ENCODE peak calls at places on chromosomes 5 and 9, in eight cellular contexts. O is omental fat pad, Q is fibroblast of lung, C is cardiac fibroblast, F is SK-N-SH, L is dorsolateral prefrontal cortex, K is IMR-90, S is cardiac muscle cell. J is an unnamed sample.

GRCh38 chr5:62029303-62029702 is 276.7 kb upstream of the KIF2A start:
- DNase-seq in O (no peak), Q (no peak), C (no peak), F (no peak), L (no peak), K (no peak), S (no peak), J (no peak)

GRCh38 chr5:37086466-37087178 is 162.6 kb downstream of the CPLANE1 start:
- DNase-seq in O (no peak), Q (peak; percentile 73), C (peak; percentile 17), F (no peak), L (no peak), K (peak; percentile 76), S (no peak), J (no peak)

GRCh38 chr9:135402048-135402738 is 77.4 kb upstream of the PPP1R26 start:
- DNase-seq in O (no peak), Q (no peak), C (no peak), F (no peak), L (no peak), K (no peak), S (no peak), J (no peak)

GRCh38 chr9:136577941-136578619 is 32.2 kb upstream of the NOTCH1 start:
- DNase-seq in O (no peak), Q (no peak), C (no peak), F (no peak), L (no peak), K (no peak), S (no peak), J (no peak)

GRCh38 chr5:34538026-34538672 is 118.0 kb upstream of the RAI14 start:
- DNase-seq in O (no peak), Q (no peak), C (peak; percentile 22), F (no peak), L (no peak), K (peak; percentile 31), S (no peak), J (no peak)

GRCh38 chr5:167813381-167813780 is 478.1 kb upstream of the WWC1 start:
- DNase-seq in O (no peak), Q (no peak), C (no peak), F (no peak), L (no peak), K (no peak), S (no peak), J (no peak)

GRCh38 chr5:169627551-169627950 is 9.5 kb upstream of the DOCK2 start:
- DNase-seq in O (no peak), Q (no peak), C (no peak), F (no peak), L (no peak), K (no peak), S (no peak), J (no peak)

GRCh38 chr5:163821142-163821541 is 315.7 kb downstream of the MAT2B start:
- DNase-seq in O (no peak), Q (no peak), C (no peak), F (no peak), L (no peak), K (no peak), S (no peak), J (no peak)

GRCh38 chr9:113963017-113963620 is 87.0 kb downstream of the ZNF618 start:
- DNase-seq in O (no peak), Q (peak; percentile 71), C (peak; percentile 71), F (peak; percentile 48), L (peak; percentile 24), K (peak; percentile 49), S (peak; percentile 59), J (peak; percentile 60)

GRCh38 chr9:127034691-127035090 is 87.7 kb downstream of the ANGPTL2 start:
- DNase-seq in O (no peak), Q (no peak), C (no peak), F (no peak), L (no peak), K (no peak), S (no peak), J (no peak)

GRCh38 chr5:56589486-56589870 is 225.9 kb upstream of the MAP3K1 start:
- DNase-seq in O (no peak), Q (no peak), C (no peak), F (no peak), L (no peak), K (no peak), S (no peak), J (no peak)

DNA sequence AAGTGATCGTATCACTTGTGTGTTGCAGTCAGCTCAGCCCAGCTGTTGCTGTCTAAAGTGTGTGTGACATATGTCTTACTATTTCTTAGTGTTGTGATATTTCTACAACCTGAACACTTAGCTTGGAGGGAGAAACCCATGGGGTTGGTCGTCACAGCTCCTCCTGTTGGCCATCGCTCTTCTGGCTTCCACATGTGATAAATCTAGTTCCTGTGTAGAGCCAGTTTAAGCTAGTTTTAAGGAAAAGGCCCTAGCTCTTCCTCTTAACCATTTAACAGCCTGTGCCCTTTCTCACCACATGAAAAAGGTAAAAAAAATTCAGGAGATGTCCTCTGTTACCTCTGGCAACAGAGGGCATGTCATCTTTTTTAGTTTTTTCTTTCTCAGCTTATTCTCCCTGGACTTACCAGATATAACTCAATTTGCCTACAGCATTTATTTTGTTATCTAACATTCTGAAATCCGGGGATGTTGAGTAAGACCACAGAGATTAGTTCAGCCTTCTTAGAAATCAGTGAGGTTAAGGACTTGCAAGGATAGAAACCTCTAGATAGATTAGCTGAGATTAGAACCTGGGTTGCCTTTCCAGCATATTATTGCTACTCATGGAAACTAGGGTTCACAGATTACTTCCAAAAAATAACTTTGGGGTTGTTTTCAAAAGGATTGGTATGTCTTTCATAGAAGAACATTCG is 100.4 kb downstream of the GAPVD1 start:
- DNase-seq in O (no peak), Q (peak; percentile 47), C (peak; percentile 32), F (no peak), L (no peak), K (peak; percentile 17), S (peak; percentile 21), J (no peak)
- TF ChIP-seq CTCF in O (no peak), Q (peak; percentile 43), C (peak; percentile 18), F (peak; percentile 49), L (no peak), K (peak; percentile 27), S (peak; percentile 46), J (peak; percentile 19)

DNA sequence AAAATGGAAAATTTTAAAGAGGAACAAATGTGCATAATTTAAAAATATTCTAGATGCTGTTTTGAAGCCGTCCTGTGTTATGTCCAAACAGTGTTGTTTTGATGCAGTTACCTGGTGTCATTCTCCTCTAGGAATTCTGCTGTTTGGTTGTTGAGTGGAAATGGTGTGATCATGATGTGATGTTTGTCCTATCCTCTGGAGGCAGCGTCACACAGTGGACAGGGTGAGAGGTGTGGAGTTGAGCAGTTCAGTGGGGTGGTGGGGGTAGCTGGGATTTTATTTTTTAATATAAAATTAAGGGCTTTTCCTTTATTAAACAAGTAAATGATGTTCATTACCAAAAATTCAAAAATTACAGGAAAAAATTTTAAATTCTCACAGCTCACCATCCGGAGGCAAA is 31.2 kb downstream of the PRDM6 start:
- DNase-seq in O (no peak), Q (no peak), C (no peak), F (peak; percentile 41), L (no peak), K (no peak), S (no peak), J (no peak)
- TF ChIP-seq CTCF in O (no peak), Q (peak; percentile 30), C (peak; percentile 27), F (peak; percentile 46), L (no peak), K (peak; percentile 18), S (peak; percentile 19), J (peak; percentile 33)

GRCh38 chr9:10036095-10036494 is 576.7 kb downstream of the PTPRD start:
- DNase-seq in O (no peak), Q (no peak), C (no peak), F (no peak), L (no peak), K (no peak), S (no peak), J (no peak)
- TF ChIP-seq CTCF in O (no peak), Q (no peak), C (no peak), F (no peak), L (no peak), K (no peak), S (no peak), J (no peak)

GRCh38 chr5:13595978-13596377 is 348.5 kb downstream of the DNAH5 start:
- DNase-seq in O (no peak), Q (no peak), C (no peak), F (no peak), L (peak; percentile 41), K (no peak), S (no peak), J (no peak)
- TF ChIP-seq CTCF in O (no peak), Q (no peak), C (no peak), F (no peak), L (no peak), K (no peak), S (no peak), J (no peak)

GRCh38 chr9:107712390-107712789 is 222.8 kb upstream of the KLF4 start:
- DNase-seq in O (no peak), Q (peak; percentile 51), C (peak; percentile 45), F (no peak), L (no peak), K (peak; percentile 76), S (no peak), J (no peak)
- TF ChIP-seq CTCF in O (no peak), Q (no peak), C (peak; percentile 32), F (no peak), L (no peak), K (no peak), S (peak; percentile 5), J (no peak)

GRCh38 chr5:33340195-33340594 is 100.6 kb upstream of the TARS1 start:
- DNase-seq in O (no peak), Q (no peak), C (no peak), F (no peak), L (no peak), K (no peak), S (no peak), J (no peak)
- TF ChIP-seq CTCF in O (no peak), Q (no peak), C (no peak), F (no peak), L (no peak), K (no peak), S (no peak), J (no peak)

GRCh38 chr9:87547665-87548064 is 50.0 kb downstream of the DAPK1 start:
- DNase-seq in O (no peak), Q (no peak), C (no peak), F (peak; percentile 59), L (no peak), K (no peak), S (no peak), J (no peak)
- TF ChIP-seq CTCF in O (no peak), Q (no peak), C (no peak), F (no peak), L (no peak), K (no peak), S (no peak), J (no peak)

DNA sequence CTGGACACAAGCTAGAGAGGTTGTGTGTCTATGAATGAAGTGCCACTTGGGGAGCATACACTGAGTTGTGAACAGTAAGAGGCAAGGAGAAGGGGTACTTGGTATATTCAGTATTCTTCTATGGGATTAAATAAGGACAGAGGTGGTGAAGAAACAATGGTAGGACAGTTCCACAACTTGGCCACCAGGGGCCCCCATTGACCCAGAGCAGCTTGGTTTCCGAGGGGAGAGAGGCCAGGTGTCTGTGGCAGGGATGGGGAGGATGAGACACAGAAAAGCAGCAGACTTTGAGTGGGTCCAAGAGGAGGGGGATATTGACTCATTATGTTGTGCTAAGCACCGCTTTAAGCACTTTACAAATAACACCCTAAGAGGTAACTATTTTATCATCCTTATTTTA is 220.6 kb downstream of the MELK start:
- DNase-seq in O (no peak), Q (no peak), C (no peak), F (peak; percentile 24), L (no peak), K (no peak), S (no peak), J (no peak)
- TF ChIP-seq CTCF in O (no peak), Q (peak; percentile 19), C (peak; percentile 31), F (peak; percentile 45), L (no peak), K (no peak), S (peak; percentile 24), J (no peak)

J was measured in D721Med.